ENCODE peak calls at places on chromosomes 1 and 21, in four cellular contexts. O is GM23338, P is heart right ventricle, G is astrocyte. A is an unnamed sample.

GRCh38 chr1:57319165-57319564 is 104.7 kb downstream of the DAB1 start:
- DNase-seq in O (no peak), P (no peak), G (peak; percentile 23), A (peak; percentile 65)

GRCh38 chr1:201826830-201827229 is 2.1 kb upstream of the IPO9 start:
- DNase-seq in O (peak; percentile 54), P (no peak), G (peak; percentile 36), A (no peak)

GRCh38 chr1:202586018-202586821 is 124.0 kb downstream of the SYT2 start:
- DNase-seq in O (no peak), P (no peak), G (peak; percentile 36), A (no peak)

GRCh38 chr1:207304710-207305151 is 16.7 kb upstream of the CD55 start:
- DNase-seq in O (no peak), P (no peak), G (peak; percentile 31), A (peak; percentile 99)

GRCh38 chr1:219537182-219537581 is 75.7 kb downstream of the ZC3H11B start:
- DNase-seq in O (no peak), P (no peak), G (peak; percentile 32), A (no peak)

GRCh38 chr1:199646761-199647160 is 380.7 kb upstream of the NR5A2 start:
- DNase-seq in O (no peak), P (peak; percentile 8), G (no peak), A (peak; percentile 74)

GRCh38 chr1:216804107-216804506 is 80.9 kb upstream of the ESRRG start:
- DNase-seq in O (no peak), P (no peak), G (no peak), A (no peak)

GRCh38 chr1:246450485-246451251 is 56.4 kb downstream of the SMYD3 start:
- DNase-seq in O (peak; percentile 56), P (no peak), G (peak; percentile 26), A (peak; percentile 23)

GRCh38 chr1:39282537-39283216 is 78.2 kb downstream of the MACF1 start:
- DNase-seq in O (no peak), P (no peak), G (no peak), A (no peak)

GRCh38 chr1:236363237-236363636 is 30.8 kb upstream of the EDARADD start:
- DNase-seq in O (no peak), P (no peak), G (no peak), A (no peak)

GRCh38 chr1:91924146-91924545 is 25.1 kb upstream of the BRDT start:
- DNase-seq in O (no peak), P (no peak), G (peak; percentile 86), A (no peak)

GRCh38 chr21:37338671-37339526 is 27.7 kb upstream of the DYRK1A start:
- DNase-seq in O (no peak), P (peak; percentile 69), G (peak; percentile 89), A (peak; percentile 13)

GRCh38 chr1:41399148-41399795 is 38.0 kb downstream of the FOXO6 start:
- DNase-seq in O (no peak), P (peak; percentile 47), G (no peak), A (no peak)

GRCh38 chr1:210500831-210501230 is 172.1 kb downstream of the HHAT start:
- DNase-seq in O (no peak), P (no peak), G (no peak), A (no peak)

GRCh38 chr1:41538741-41539415 is 54.4 kb upstream of the EDN2 start:
- DNase-seq in O (no peak), P (no peak), G (no peak), A (no peak)

GRCh38 chr1:209849388-209849787 is 21.6 kb downstream of the UTP25 start:
- DNase-seq in O (no peak), P (no peak), G (no peak), A (no peak)

GRCh38 chr1:8078176-8078671 is 52.1 kb upstream of the ERRFI1 start:
- DNase-seq in O (peak; percentile 38), P (no peak), G (peak; percentile 92), A (no peak)

GRCh38 chr1:201002510-201002909 is 21.0 kb downstream of the KIF21B start:
- DNase-seq in O (no peak), P (no peak), G (no peak), A (peak; percentile 92)

GRCh38 chr1:109181085-109181806 is 32.5 kb upstream of the SARS1 start:
- DNase-seq in O (no peak), P (no peak), G (peak; percentile 51), A (peak; percentile 82)

GRCh38 chr1:226552061-226552460 is 3.5 kb downstream of the STUM start:
- DNase-seq in O (no peak), P (no peak), G (no peak), A (no peak)

GRCh38 chr1:226551299-226551698 is 2.7 kb downstream of the STUM start:
- DNase-seq in O (no peak), P (no peak), G (no peak), A (peak; percentile 80)

GRCh38 chr1:226550671-226551041 is 2.1 kb downstream of the STUM start:
- DNase-seq in O (no peak), P (no peak), G (no peak), A (no peak)

GRCh38 chr1:226549937-226550670 is 1.5 kb downstream of the STUM start:
- DNase-seq in O (peak; percentile 76), P (peak; percentile 55), G (no peak), A (peak; percentile 60)

GRCh38 chr1:226553594-226554279 is 5.2 kb downstream of the STUM start:
- DNase-seq in O (no peak), P (no peak), G (no peak), A (no peak)
- H3K27me3 ChIP-seq in O (peaks cover 26% of the 10 kb centered on the region), P (no peaks in the 10 kb centered on the region), G (peaks cover 41% of the 10 kb centered on the region), A (no peaks in the 10 kb centered on the region)

GRCh38 chr1:11444907-11445306 is 34.0 kb upstream of the DISP3 start:
- DNase-seq in O (no peak), P (no peak), G (no peak), A (no peak)
- H3K27me3 ChIP-seq in O (no peaks in the 10 kb centered on the region), P (no peaks in the 10 kb centered on the region), G (no peaks in the 10 kb centered on the region), A (no peaks in the 10 kb centered on the region)

GRCh38 chr1:160910351-160910750 is 25.4 kb upstream of the ITLN1 start:
- DNase-seq in O (no peak), P (no peak), G (no peak), A (no peak)
- H3K27me3 ChIP-seq in O (no peaks in the 10 kb centered on the region), P (no peaks in the 10 kb centered on the region), G (no peaks in the 10 kb centered on the region), A (no peaks in the 10 kb centered on the region)

DNA sequence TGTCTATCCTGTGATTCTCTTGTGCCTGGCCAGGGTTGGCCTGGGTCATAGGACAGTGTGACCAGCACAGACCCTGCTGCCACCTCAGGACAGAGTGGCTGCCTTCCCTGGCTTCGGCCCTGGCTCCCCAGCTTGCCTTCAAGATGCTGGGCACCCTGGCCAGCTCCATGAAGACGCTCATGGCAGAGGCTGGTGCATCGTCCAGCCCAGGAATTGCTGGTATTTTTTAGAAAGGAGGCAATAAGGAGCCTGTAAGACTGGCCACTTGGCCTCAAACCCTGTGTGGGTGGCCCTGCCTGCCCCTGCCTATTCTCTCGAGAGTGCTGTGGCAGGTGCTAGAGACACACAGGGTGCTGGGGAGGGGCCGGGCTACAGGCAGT is 70.4 kb upstream of the ACTRT2 start:
- DNase-seq in O (no peak), P (no peak), G (no peak), A (no peak)
- H3K27me3 ChIP-seq in O (no peaks in the 10 kb centered on the region), P (no peaks in the 10 kb centered on the region), G (no peaks in the 10 kb centered on the region), A (peaks cover 1% of the 10 kb centered on the region)

DNA sequence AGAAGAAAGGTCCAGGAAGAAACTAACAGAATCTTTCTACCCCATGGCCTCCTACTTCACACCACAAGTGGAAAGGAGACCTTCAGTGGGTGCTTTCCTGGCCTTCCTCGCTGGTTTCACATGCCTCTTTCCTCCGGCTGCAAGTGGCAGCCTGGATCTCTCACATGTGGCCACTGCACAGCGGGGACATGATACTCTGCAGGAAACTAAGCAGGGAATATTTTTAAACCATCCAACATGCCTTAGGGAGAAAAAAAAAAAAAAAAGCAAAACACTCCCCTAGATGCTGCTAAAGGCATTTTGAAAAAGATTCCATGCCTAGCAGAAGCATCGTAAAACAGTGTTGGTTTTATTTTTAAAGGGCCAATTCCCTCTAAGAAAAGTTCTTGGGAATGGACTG is 12.1 kb upstream of the GJA5 start:
- DNase-seq in O (no peak), P (no peak), G (no peak), A (no peak)
- H3K27me3 ChIP-seq in O (no peaks in the 10 kb centered on the region), P (no peaks in the 10 kb centered on the region), G (no peaks in the 10 kb centered on the region), A (no peaks in the 10 kb centered on the region)

DNA sequence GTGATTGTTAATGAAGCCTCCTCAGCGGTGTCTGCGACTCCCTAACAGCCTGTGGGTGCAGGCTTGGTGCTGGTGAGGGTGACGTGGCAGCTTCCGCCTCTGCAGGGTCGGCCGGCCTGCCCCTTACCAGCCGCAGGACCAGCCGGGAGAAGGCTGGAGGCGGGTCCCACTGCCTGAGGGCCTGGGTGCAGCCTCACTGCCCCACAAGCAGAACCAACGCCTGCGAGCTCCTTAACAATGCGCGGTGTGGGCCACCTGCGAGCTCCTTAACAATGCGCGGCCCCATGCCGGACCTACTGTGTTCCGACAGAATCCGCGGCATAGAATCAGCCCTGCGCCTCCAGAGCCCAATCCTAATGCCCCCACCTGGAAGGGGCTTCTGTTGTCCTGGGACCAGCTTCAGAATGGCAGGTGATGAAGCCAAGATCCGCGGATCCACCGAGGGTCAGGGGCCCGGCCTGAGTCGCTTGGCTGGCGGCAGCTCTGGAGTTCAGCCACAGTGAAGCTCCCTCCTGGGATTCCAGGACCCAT is 54.4 kb upstream of the AJAP1 start:
- DNase-seq in O (no peak), P (no peak), G (no peak), A (no peak)
- H3K27me3 ChIP-seq in O (no peaks in the 10 kb centered on the region), P (no peaks in the 10 kb centered on the region), G (no peaks in the 10 kb centered on the region), A (no peaks in the 10 kb centered on the region)

DNA sequence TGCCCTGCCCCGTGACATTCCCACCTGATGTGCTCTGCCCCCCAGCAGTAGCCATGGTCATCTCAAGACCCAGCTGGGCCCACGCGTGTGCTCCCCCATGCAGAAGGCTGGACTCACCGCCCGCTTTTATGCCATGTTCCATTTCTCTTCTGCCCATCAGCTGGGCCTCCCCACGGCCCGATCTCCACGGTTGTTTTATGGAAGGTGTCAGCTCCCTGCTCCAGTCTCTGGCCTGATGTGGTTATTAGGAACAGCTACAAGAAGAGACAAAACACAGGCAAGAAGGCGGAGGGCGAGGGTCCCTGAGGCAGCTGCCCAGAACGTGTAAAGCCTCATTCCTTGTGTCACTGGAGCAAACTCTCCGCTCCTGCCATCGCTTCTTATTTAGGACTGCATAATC is 50.2 kb upstream of the DISP3 start:
- DNase-seq in O (no peak), P (no peak), G (no peak), A (no peak)
- H3K27me3 ChIP-seq in O (no peaks in the 10 kb centered on the region), P (no peaks in the 10 kb centered on the region), G (no peaks in the 10 kb centered on the region), A (no peaks in the 10 kb centered on the region)

DNA sequence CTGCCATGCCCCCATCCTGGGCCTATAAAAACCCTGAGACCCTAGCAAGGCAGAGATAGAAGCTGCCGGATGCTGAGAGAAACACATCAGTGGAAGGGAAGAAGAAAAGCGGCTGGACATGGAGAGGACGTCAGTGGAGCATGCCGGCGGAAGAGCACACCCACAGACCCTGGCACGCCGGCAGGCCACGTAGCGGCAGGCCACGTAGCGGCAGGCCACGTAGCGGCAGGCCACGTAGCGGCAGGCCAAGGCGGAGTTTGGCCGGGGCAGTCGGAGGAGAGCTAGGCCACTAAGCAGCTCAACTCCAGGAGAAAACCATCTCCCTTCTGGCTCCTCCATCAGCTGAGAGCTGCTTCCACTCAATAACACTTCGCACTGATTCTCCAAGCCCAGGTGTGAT is 35.1 kb downstream of the LRRC3 start:
- DNase-seq in O (no peak), P (no peak), G (no peak), A (no peak)
- H3K27me3 ChIP-seq in O (no peaks in the 10 kb centered on the region), P (no peaks in the 10 kb centered on the region), G (no peaks in the 10 kb centered on the region), A (no peaks in the 10 kb centered on the region)

A was measured in small intestine.